ENCODE peak calls at places on chromosomes 4 and X, in five cellular contexts. One of them, this sample, is unnamed.

GRCh38 chrX:2901367-2902036 is 27.6 kb downstream of the ARSD start:
- ATAC-seq in CD8-positive, alpha-beta T cell: no peak
- ATAC-seq in foreskin keratinocyte: no peak
- ATAC-seq in gastrocnemius medialis: no peak
- ATAC-seq in lower lobe of right lung: no peak
- ATAC-seq in this sample: no peak

GRCh38 chrX:150329282-150329681 is 33.8 kb upstream of the MAMLD1 start:
- ATAC-seq in CD8-positive, alpha-beta T cell: no peak
- ATAC-seq in foreskin keratinocyte: no peak
- ATAC-seq in gastrocnemius medialis: no peak
- ATAC-seq in lower lobe of right lung: no peak
- ATAC-seq in this sample: no peak

GRCh38 chr4:108118505-108118904 is 50.2 kb downstream of the LEF1 start:
- ATAC-seq in CD8-positive, alpha-beta T cell: peak
- ATAC-seq in foreskin keratinocyte: peak
- ATAC-seq in gastrocnemius medialis: no peak
- ATAC-seq in lower lobe of right lung: no peak
- ATAC-seq in this sample: no peak

GRCh38 chrX:74351760-74352159 is 47.8 kb downstream of the ZCCHC13 start:
- ATAC-seq in CD8-positive, alpha-beta T cell: no peak
- ATAC-seq in foreskin keratinocyte: peak
- ATAC-seq in gastrocnemius medialis: no peak
- ATAC-seq in lower lobe of right lung: no peak
- ATAC-seq in this sample: no peak

GRCh38 chr4:11424896-11425295 is 3.8 kb downstream of the HS3ST1 start:
- ATAC-seq in CD8-positive, alpha-beta T cell: no peak
- ATAC-seq in foreskin keratinocyte: no peak
- ATAC-seq in gastrocnemius medialis: no peak
- ATAC-seq in lower lobe of right lung: no peak
- ATAC-seq in this sample: no peak

GRCh38 chr4:1464581-1465171 is 58.4 kb upstream of the NKX1-1 start:
- ATAC-seq in CD8-positive, alpha-beta T cell: no peak
- ATAC-seq in foreskin keratinocyte: no peak
- ATAC-seq in gastrocnemius medialis: no peak
- ATAC-seq in lower lobe of right lung: no peak
- ATAC-seq in this sample: no peak

GRCh38 chr4:145061325-145061920 is 36.6 kb downstream of the ANAPC10 start:
- ATAC-seq in CD8-positive, alpha-beta T cell: no peak
- ATAC-seq in foreskin keratinocyte: peak
- ATAC-seq in gastrocnemius medialis: peak
- ATAC-seq in lower lobe of right lung: peak
- ATAC-seq in this sample: no peak

GRCh38 chrX:15988661-15989603 is 134.3 kb upstream of the AP1S2 start:
- ATAC-seq in CD8-positive, alpha-beta T cell: no peak
- ATAC-seq in foreskin keratinocyte: peak
- ATAC-seq in gastrocnemius medialis: no peak
- ATAC-seq in lower lobe of right lung: no peak
- ATAC-seq in this sample: no peak

GRCh38 chr4:87589531-87589930 is 18.8 kb upstream of the DSPP start:
- ATAC-seq in CD8-positive, alpha-beta T cell: no peak
- ATAC-seq in foreskin keratinocyte: peak
- ATAC-seq in gastrocnemius medialis: peak
- ATAC-seq in lower lobe of right lung: peak
- ATAC-seq in this sample: peak

GRCh38 chrX:150761176-150761818 is 68.1 kb downstream of the MTMR1 start:
- ATAC-seq in CD8-positive, alpha-beta T cell: no peak
- ATAC-seq in foreskin keratinocyte: no peak
- ATAC-seq in gastrocnemius medialis: no peak
- ATAC-seq in lower lobe of right lung: no peak
- ATAC-seq in this sample: peak

GRCh38 chr4:116664198-116664597 is 421.2 kb downstream of the TRAM1L1 start:
- ATAC-seq in CD8-positive, alpha-beta T cell: no peak
- ATAC-seq in foreskin keratinocyte: peak
- ATAC-seq in gastrocnemius medialis: no peak
- ATAC-seq in lower lobe of right lung: no peak
- ATAC-seq in this sample: no peak

GRCh38 chrX:69539437-69539836 is 35.3 kb downstream of the NALF2 start:
- ATAC-seq in CD8-positive, alpha-beta T cell: no peak
- ATAC-seq in foreskin keratinocyte: no peak
- ATAC-seq in gastrocnemius medialis: no peak
- ATAC-seq in lower lobe of right lung: no peak
- ATAC-seq in this sample: no peak

GRCh38 chr4:8144359-8144758 is 14.3 kb downstream of the ABLIM2 start:
- ATAC-seq in CD8-positive, alpha-beta T cell: no peak
- ATAC-seq in foreskin keratinocyte: no peak
- ATAC-seq in gastrocnemius medialis: peak
- ATAC-seq in lower lobe of right lung: no peak
- ATAC-seq in this sample: no peak

GRCh38 chr4:48180234-48180633 is 46.2 kb upstream of the TXK start:
- ATAC-seq in CD8-positive, alpha-beta T cell: no peak
- ATAC-seq in foreskin keratinocyte: no peak
- ATAC-seq in gastrocnemius medialis: no peak
- ATAC-seq in lower lobe of right lung: no peak
- ATAC-seq in this sample: no peak

GRCh38 chr4:66556651-66557278 is 886.5 kb upstream of the EPHA5 start:
- ATAC-seq in CD8-positive, alpha-beta T cell: no peak
- ATAC-seq in foreskin keratinocyte: no peak
- ATAC-seq in gastrocnemius medialis: no peak
- ATAC-seq in lower lobe of right lung: no peak
- ATAC-seq in this sample: no peak

GRCh38 chr4:99180367-99181169 is 36.5 kb upstream of the ADH4 start:
- ATAC-seq in CD8-positive, alpha-beta T cell: no peak
- ATAC-seq in foreskin keratinocyte: peak
- ATAC-seq in gastrocnemius medialis: peak
- ATAC-seq in lower lobe of right lung: no peak
- ATAC-seq in this sample: peak

GRCh38 chr4:62260256-62260655 is 1060.1 kb downstream of the ADGRL3 start:
- ATAC-seq in CD8-positive, alpha-beta T cell: no peak
- ATAC-seq in foreskin keratinocyte: no peak
- ATAC-seq in gastrocnemius medialis: no peak
- ATAC-seq in lower lobe of right lung: no peak
- ATAC-seq in this sample: no peak

GRCh38 chr4:100982345-100982744 is 365.0 kb downstream of the PPP3CA start:
- ATAC-seq in CD8-positive, alpha-beta T cell: no peak
- ATAC-seq in foreskin keratinocyte: peak
- ATAC-seq in gastrocnemius medialis: no peak
- ATAC-seq in lower lobe of right lung: no peak
- ATAC-seq in this sample: no peak

GRCh38 chrX:65686246-65686645 is 18.8 kb downstream of the MSN start:
- ATAC-seq in CD8-positive, alpha-beta T cell: no peak
- ATAC-seq in foreskin keratinocyte: no peak
- ATAC-seq in gastrocnemius medialis: no peak
- ATAC-seq in lower lobe of right lung: no peak
- ATAC-seq in this sample: no peak

GRCh38 chr4:158827475-158828085 is 58.8 kb downstream of the FNIP2 start:
- ATAC-seq in CD8-positive, alpha-beta T cell: no peak
- ATAC-seq in foreskin keratinocyte: peak
- ATAC-seq in gastrocnemius medialis: no peak
- ATAC-seq in lower lobe of right lung: peak
- ATAC-seq in this sample: no peak

GRCh38 chrX:134171661-134172587 is 65.1 kb upstream of the CCDC160 start:
- ATAC-seq in CD8-positive, alpha-beta T cell: peak
- ATAC-seq in foreskin keratinocyte: peak
- ATAC-seq in gastrocnemius medialis: no peak
- ATAC-seq in lower lobe of right lung: peak
- ATAC-seq in this sample: peak

GRCh38 chr4:3401436-3402171 is 40.2 kb upstream of the HGFAC start:
- ATAC-seq in CD8-positive, alpha-beta T cell: no peak
- ATAC-seq in foreskin keratinocyte: no peak
- ATAC-seq in gastrocnemius medialis: no peak
- ATAC-seq in lower lobe of right lung: no peak
- ATAC-seq in this sample: no peak

GRCh38 chr4:113146876-113147358 is 97.5 kb downstream of the ANK2 start:
- ATAC-seq in CD8-positive, alpha-beta T cell: no peak
- ATAC-seq in foreskin keratinocyte: peak
- ATAC-seq in gastrocnemius medialis: peak
- ATAC-seq in lower lobe of right lung: peak
- ATAC-seq in this sample: peak

GRCh38 chr4:20254517-20255250 is 3.0 kb downstream of the SLIT2 start:
- ATAC-seq in CD8-positive, alpha-beta T cell: no peak
- ATAC-seq in foreskin keratinocyte: peak
- ATAC-seq in gastrocnemius medialis: no peak
- ATAC-seq in lower lobe of right lung: peak
- ATAC-seq in this sample: peak

GRCh38 chr4:181143241-181143854 is 1099.9 kb upstream of the TENM3 start:
- ATAC-seq in CD8-positive, alpha-beta T cell: peak
- ATAC-seq in foreskin keratinocyte: peak
- ATAC-seq in gastrocnemius medialis: no peak
- ATAC-seq in lower lobe of right lung: peak
- ATAC-seq in this sample: no peak

GRCh38 chrX:8773117-8773516 is 28.1 kb downstream of the FAM9A start:
- ATAC-seq in CD8-positive, alpha-beta T cell: no peak
- ATAC-seq in foreskin keratinocyte: no peak
- ATAC-seq in gastrocnemius medialis: no peak
- ATAC-seq in lower lobe of right lung: no peak
- ATAC-seq in this sample: no peak

GRCh38 chrX:137234651-137235402 is 201.0 kb upstream of the GPR101 start:
- ATAC-seq in CD8-positive, alpha-beta T cell: no peak
- ATAC-seq in foreskin keratinocyte: no peak
- ATAC-seq in gastrocnemius medialis: no peak
- ATAC-seq in lower lobe of right lung: no peak
- ATAC-seq in this sample: no peak

GRCh38 chrX:38175140-38175539 is 45.5 kb downstream of the SRPX start:
- ATAC-seq in CD8-positive, alpha-beta T cell: no peak
- ATAC-seq in foreskin keratinocyte: peak
- ATAC-seq in gastrocnemius medialis: no peak
- ATAC-seq in lower lobe of right lung: no peak
- ATAC-seq in this sample: no peak

GRCh38 chrX:84224741-84225140 is 36.7 kb upstream of the RPS6KA6 start:
- ATAC-seq in CD8-positive, alpha-beta T cell: no peak
- ATAC-seq in foreskin keratinocyte: no peak
- ATAC-seq in gastrocnemius medialis: no peak
- ATAC-seq in lower lobe of right lung: no peak
- ATAC-seq in this sample: no peak

This sample was measured in gastroesophageal sphincter.